ENCODE peak calls at places on chromosomes 5 and 9, in five cellular contexts. J is H9; F is EL; T is activated CD4-positive, alpha-beta T cell treated with anti-CD3 and anti-CD28 coated beads, Interleukin-2, amount 10 ng/mL, durations not matched to agents 7 days and 5 days; O is SW 1271. V is an unnamed sample.

GRCh38 chr5:4700082-4700481 is 440.0 kb upstream of the ADAMTS16 start:
- DNase-seq in J (peak), F (no peak), T (no peak), O (no peak), V (no peak)

GRCh38 chr5:89211836-89212235 is 328.9 kb upstream of the MEF2C start:
- DNase-seq in J (no peak), F (peak), T (no peak), O (no peak), V (no peak)

GRCh38 chr9:36866840-36867239 is 167.2 kb downstream of the PAX5 start:
- DNase-seq in J (no peak), F (no peak), T (no peak), O (no peak), V (no peak)

GRCh38 chr9:101737705-101738565 is 512 bp downstream of the GRIN3A start:
- DNase-seq in J (peak), F (peak), T (no peak), O (no peak), V (no peak)

GRCh38 chr5:78345485-78345884 is 14.9 kb upstream of the SCAMP1 start:
- DNase-seq in J (no peak), F (peak), T (no peak), O (no peak), V (no peak)

GRCh38 chr5:132364319-132364718 is 5.2 kb upstream of the SLC22A5 start:
- DNase-seq in J (no peak), F (peak), T (no peak), O (no peak), V (no peak)

GRCh38 chr5:103041071-103041676 is 78.8 kb downstream of the GIN1 start:
- DNase-seq in J (no peak), F (peak), T (no peak), O (peak), V (no peak)

GRCh38 chr5:59746261-59746765 is 147.2 kb downstream of the PDE4D start:
- DNase-seq in J (no peak), F (peak), T (no peak), O (no peak), V (no peak)

GRCh38 chr9:91681461-91682305 is 258.1 kb upstream of the NFIL3 start:
- DNase-seq in J (peak), F (peak), T (peak), O (no peak), V (peak)